ENCODE peak calls at places on chromosomes 7 and 10, in four cellular contexts. J is adrenal gland, A is ovary, T is heart left ventricle. C is an unnamed sample.

GRCh38 chr10:73506491-73506890 is 10.7 kb upstream of the PPP3CB start:
- DNase-seq in J (no peak), A (no peak), T (no peak), C (no peak)

GRCh38 chr7:22393825-22394458 is 37.0 kb upstream of the RAPGEF5 start:
- DNase-seq in J (no peak), A (no peak), T (no peak), C (no peak)

GRCh38 chr10:74949434-74949833 is 123.0 kb downstream of the KAT6B start:
- DNase-seq in J (no peak), A (no peak), T (no peak), C (no peak)

GRCh38 chr7:67854236-67854635 is 857.6 kb downstream of the TYW1 start:
- DNase-seq in J (no peak), A (no peak), T (no peak), C (no peak)

GRCh38 chr10:47409171-47409865 is 25.2 kb upstream of the ZNF488 start:
- DNase-seq in J (no peak), A (no peak), T (no peak), C (no peak)

GRCh38 chr7:24757799-24758275 is 573 bp upstream of the GSDME start:
- DNase-seq in J (no peak), A (no peak), T (no peak), C (no peak)

GRCh38 chr10:113064039-113064438 is 114.0 kb downstream of the TCF7L2 start:
- DNase-seq in J (no peak), A (no peak), T (no peak), C (no peak)

GRCh38 chr7:2583798-2584580 is 25.2 kb downstream of the IQCE start:
- DNase-seq in J (no peak), A (no peak), T (no peak), C (no peak)

GRCh38 chr7:1193593-1194424 is 33.8 kb upstream of the ZFAND2A start:
- DNase-seq in J (peak), A (no peak), T (peak), C (no peak)

GRCh38 chr10:99551158-99551557 is 18.4 kb downstream of the NKX2-3 start:
- DNase-seq in J (peak), A (no peak), T (no peak), C (no peak)

GRCh38 chr7:154304740-154305679 is 252.8 kb downstream of the DPP6 start:
- DNase-seq in J (no peak), A (no peak), T (no peak), C (no peak)

GRCh38 chr10:67818323-67818722 is 19.7 kb downstream of the DNAJC12 start:
- DNase-seq in J (no peak), A (no peak), T (no peak), C (no peak)

GRCh38 chr10:63478564-63478963 is 12.8 kb upstream of the JMJD1C start:
- DNase-seq in J (no peak), A (no peak), T (no peak), C (no peak)

GRCh38 chr10:10902951-10903350 is 114.7 kb upstream of the CELF2 start:
- DNase-seq in J (no peak), A (no peak), T (no peak), C (no peak)

GRCh38 chr10:98088186-98088971 is 46.1 kb upstream of the R3HCC1L start:
- DNase-seq in J (peak), A (no peak), T (peak), C (no peak)

GRCh38 chr10:119020627-119020946 is 8.9 kb upstream of the NANOS1 start:
- DNase-seq in J (peak), A (no peak), T (no peak), C (no peak)

GRCh38 chr7:68823996-68824780 is 774.1 kb upstream of the AUTS2 start:
- DNase-seq in J (peak), A (no peak), T (no peak), C (no peak)

GRCh38 chr7:19798986-19799385 is 25.6 kb upstream of the TMEM196 start:
- DNase-seq in J (no peak), A (no peak), T (no peak), C (no peak)

GRCh38 chr10:130179640-130180039 is 43.4 kb downstream of the GLRX3 start:
- DNase-seq in J (peak), A (no peak), T (no peak), C (peak)

GRCh38 chr10:108653466-108653865 is 1269.8 kb downstream of the XPNPEP1 start:
- DNase-seq in J (no peak), A (no peak), T (no peak), C (no peak)

GRCh38 chr7:87414400-87415188 is 60.9 kb downstream of the ABCB4 start:
- DNase-seq in J (no peak), A (no peak), T (no peak), C (no peak)

GRCh38 chr7:87413029-87413428 is 62.5 kb downstream of the ABCB4 start:
- DNase-seq in J (no peak), A (no peak), T (no peak), C (no peak)

GRCh38 chr7:87411186-87411585 is 64.3 kb downstream of the ABCB4 start:
- DNase-seq in J (no peak), A (no peak), T (no peak), C (no peak)

GRCh38 chr7:87416682-87417587 is 58.5 kb downstream of the ABCB4 start:
- DNase-seq in J (peak), A (peak), T (peak), C (peak)

DNA sequence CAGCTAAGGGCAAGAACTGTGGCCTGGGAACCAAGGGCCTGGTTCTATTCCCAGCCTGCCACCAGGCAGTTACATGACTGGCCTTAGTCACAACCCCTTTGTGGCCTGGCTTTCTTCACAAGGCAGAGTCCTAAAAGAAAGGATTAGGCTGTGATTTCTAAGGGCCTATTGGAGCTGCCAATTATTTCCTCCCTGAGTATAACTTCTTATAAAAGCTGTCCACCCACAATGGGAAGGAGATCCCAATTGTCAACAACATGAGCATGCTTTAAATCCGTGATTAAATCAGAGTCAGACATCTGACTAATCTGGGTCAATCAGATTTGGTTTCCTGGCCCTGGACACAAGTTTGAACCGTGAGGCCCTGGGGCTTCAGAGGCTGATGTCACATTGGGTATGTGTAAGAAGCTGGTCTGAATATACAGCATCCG is 61.5 kb downstream of the ABCB4 start:
- DNase-seq in J (peak), A (no peak), T (no peak), C (no peak)
- H3K27ac ChIP-seq in J (no peak), A (no peak), T (no peak), C (no peak)

DNA sequence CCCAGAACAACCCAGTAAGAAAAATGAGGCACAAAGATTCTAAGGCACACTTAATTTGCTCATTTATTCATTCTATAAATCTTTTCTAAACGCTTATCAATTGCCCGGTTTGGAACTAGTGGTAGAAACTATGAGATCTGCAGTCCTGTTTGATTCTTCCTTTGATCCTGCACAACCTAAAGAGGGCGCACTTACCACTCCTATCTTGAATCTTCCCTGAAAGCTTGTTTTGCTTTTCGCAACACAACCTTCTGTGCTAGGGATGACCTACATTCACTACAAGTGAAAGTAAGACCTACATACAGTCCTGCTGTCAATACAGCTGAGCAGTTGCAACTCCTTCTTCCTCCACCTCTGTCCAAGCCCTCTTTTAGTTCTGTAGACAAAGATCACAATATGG is 12.6 kb upstream of the ARL4A start:
- DNase-seq in J (peak), A (no peak), T (no peak), C (no peak)
- TF ChIP-seq CTCF in J (peak), A (no peak), T (peak), C (no peak)

GRCh38 chr10:13885238-13885990 is 298.6 kb downstream of the PRPF18 start:
- DNase-seq in J (no peak), A (no peak), T (no peak), C (no peak)

GRCh38 chr10:13880760-13881159 is 294.0 kb downstream of the PRPF18 start:
- DNase-seq in J (no peak), A (no peak), T (no peak), C (no peak)

GRCh38 chr10:13877154-13877909 is 290.6 kb downstream of the PRPF18 start:
- DNase-seq in J (no peak), A (no peak), T (peak), C (peak)

GRCh38 chr10:13883843-13884444 is 297.2 kb downstream of the PRPF18 start:
- DNase-seq in J (no peak), A (no peak), T (no peak), C (no peak)

DNA sequence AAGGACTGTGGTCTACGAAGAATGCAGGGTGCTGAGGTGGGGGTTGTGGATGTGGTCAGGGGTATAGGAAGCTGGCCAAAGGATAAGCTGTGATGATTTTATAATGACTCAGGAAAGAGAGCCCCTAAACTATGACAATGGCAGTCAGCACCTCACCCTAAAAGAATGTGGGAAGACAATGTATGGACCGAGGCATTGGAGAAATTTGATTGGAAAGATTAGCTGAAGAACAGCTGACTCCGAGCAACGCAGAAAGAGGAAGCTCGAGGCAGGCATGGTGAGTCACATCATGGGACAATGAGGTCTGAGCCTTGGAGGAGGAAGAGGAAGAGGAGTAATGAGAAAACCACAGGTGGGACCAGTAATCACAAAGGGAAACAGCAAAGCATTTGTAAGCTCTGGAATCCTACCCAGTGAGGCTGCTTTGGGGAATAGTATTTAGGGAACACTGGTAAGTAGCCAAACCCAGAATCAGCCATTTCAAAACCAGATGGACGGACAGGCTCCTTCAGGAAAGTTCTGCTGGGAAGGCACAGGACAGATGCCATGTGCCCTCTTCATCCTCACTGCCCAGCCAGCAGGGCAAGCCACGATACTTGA is 295.4 kb downstream of the PRPF18 start:
- DNase-seq in J (peak), A (no peak), T (peak), C (no peak)
- TF ChIP-seq POLR2A in J (no peak), A (no peak), T (no peak), C (no peak)

DNA sequence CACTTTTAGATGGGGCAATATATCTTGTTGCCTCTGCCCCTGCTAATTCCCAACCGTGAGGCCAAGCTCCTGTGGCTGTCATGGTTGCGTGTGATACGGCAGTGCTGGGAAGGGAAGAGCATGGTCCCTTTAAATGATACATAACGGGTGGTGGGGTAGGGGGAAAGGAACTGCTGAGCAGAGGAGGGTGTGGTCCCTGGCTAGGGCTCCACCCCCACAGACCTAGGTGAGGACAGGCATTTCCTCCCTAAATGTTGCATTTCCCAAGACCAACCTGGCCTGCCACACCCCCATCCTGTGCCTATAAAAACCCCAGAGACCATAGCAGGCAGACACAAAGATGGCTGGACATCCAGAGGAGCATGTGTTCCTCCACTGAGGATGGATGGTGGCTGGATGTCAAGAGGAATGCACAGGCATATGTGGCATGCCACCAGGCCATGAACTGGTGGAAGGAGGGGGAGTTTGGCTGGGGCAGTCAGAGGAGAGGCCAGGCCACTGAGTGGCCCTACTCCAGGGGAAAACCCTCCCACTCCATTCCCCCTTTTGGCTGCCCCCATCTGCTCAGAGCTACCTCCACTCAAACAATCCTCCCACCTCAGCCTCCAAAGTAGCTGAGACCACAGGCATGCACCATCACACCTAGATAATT is 104.0 kb downstream of the PLXDC2 start:
- DNase-seq in J (no peak), A (no peak), T (no peak), C (no peak)
- H3K27ac ChIP-seq in J (no peak), A (no peak), T (no peak), C (no peak)

DNA sequence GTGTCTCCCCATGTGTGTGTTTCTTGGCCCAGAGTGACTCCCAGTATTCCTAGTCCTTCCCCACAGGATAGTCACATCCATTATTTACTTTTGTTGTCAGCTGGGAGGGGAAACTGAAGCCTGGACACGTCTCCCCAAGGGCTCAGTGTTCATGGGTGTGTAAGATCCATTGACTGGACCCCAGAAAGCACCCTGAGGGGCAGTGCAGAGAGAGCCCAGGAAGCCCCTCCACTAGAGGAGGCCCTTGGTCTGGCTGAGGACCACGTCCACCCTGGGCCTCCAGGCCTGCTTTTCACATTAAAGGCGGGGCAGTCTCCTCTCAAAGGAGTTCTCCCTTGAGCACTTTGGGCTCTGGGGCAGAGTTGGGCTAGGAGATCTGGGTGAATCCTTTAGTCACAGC is 21.3 kb downstream of the ZNF783 start:
- DNase-seq in J (no peak), A (no peak), T (no peak), C (no peak)
- TF ChIP-seq CTCF in J (no peak), A (no peak), T (no peak), C (no peak)

C was measured in tibial nerve.